ENCODE peak calls at places on chromosomes 7 and 10, in four cellular contexts. N is IMR-90, V is AG04450, X is mammary epithelial cell. S is an unnamed sample.

GRCh38 chr7:146701166-146701565 is 584.6 kb downstream of the CNTNAP2 start:
- DNase-seq in V (no peak), N (no peak), X (no peak), S (no peak)

GRCh38 chr10:121788717-121789116 is 139.1 kb downstream of the ATE1 start:
- DNase-seq in V (no peak), X (no peak), N (no peak), S (no peak)

GRCh38 chr10:80204801-80205477 is 398 bp downstream of the ANXA11 start:
- DNase-seq in N (peak), V (no peak), X (no peak), S (peak)

GRCh38 chr7:47352394-47352968 is 229.4 kb downstream of the TNS3 start:
- DNase-seq in V (no peak), X (no peak), N (no peak), S (no peak)

GRCh38 chr10:54796876-54797275 is 4.2 kb downstream of the PCDH15 start:
- DNase-seq in X (no peak), N (no peak), V (no peak), S (no peak)

GRCh38 chr10:65328486-65328885 is 1597.3 kb upstream of the LRRTM3 start:
- DNase-seq in V (no peak), N (no peak), X (no peak), S (no peak)

GRCh38 chr10:93272884-93273675 is 199.4 kb downstream of the CYP26A1 start:
- DNase-seq in X (no peak), N (no peak), V (no peak), S (no peak)

GRCh38 chr7:118195837-118196474 is 12.0 kb downstream of the LSM8 start:
- DNase-seq in V (peak), X (peak), N (peak), S (no peak)

GRCh38 chr7:136637826-136638225 is 230.6 kb upstream of the CHRM2 start:
- DNase-seq in V (no peak), N (no peak), X (no peak), S (no peak)

GRCh38 chr7:128399991-128400390 is 9.8 kb downstream of the IMPDH1 start:
- DNase-seq in N (no peak), X (no peak), V (no peak), S (no peak)

GRCh38 chr7:99734987-99735386 is at the start of gene CYP3A7:
- DNase-seq in X (no peak), V (no peak), N (peak), S (no peak)

GRCh38 chr7:134368851-134369533 is 52.3 kb upstream of the SLC35B4 start:
- DNase-seq in V (peak), X (peak), N (peak), S (peak)

DNA sequence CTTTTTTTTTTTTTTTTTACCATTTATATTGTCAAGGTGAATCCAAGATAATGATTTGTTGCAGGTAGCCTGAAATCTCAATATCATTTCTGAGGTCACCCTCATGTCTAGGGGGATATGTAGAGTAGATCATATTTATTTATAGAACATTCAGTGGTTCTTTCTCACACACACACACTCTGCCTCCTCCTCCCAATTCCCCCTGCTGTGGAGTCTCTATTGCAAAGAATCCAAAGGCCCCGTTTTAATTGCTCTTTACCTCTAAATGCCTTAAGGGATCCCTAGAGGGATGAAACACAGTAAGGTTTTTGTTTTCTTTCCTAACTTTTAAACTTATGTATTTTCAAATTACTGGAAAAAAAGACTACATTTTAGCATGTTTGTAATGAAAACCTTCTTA is 170.0 kb downstream of the PRKG1 start:
- DNase-seq in X (no peak), N (no peak), V (no peak), S (no peak)
- H3K27ac ChIP-seq in X (no peak), N (no peak), V (no peak), S (no peak)

DNA sequence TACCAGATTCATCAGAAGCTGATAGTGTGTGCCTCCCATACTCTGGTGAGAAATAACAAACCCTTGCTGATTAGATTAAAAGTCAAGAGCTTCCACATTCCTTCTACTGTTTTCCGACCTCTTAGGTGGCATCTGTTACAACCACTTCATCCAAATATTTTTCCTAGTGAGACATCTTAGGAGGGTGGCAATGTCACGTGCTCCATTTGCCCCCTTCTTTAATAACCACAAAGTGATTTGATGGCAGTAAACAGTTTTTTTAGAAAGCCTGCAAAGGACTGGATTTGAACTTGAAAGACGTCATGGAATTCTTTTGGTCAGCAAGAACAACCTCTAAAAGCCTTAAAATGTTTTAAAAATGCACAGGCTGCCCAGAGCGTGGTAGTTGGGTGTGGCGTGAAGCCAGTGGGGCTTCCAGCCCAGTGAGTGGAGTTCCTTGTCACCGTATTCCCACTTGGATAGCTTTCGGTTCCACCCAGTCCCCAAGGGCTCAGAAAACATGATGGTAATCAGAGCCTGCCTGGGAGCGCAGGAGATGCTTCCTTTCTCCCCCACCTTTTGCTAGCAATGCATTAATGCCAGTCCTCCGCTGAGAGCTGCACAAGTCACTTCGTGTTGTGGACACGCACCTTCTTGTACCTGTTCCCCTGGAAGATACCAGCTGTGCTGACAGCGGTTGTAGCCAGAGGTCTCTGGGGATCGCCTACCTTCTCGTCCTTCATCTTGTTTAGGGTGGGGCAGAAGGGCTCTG is 256.4 kb downstream of the KIAA1217 start:
- DNase-seq in X (peak), V (no peak), N (peak), S (no peak)
- H3K4me3 ChIP-seq in X (peak), V (no peak), N (no peak), S (no peak)

GRCh38 chr10:30510932-30511700 is 77.1 kb downstream of the MAP3K8 start:
- DNase-seq in X (no peak), N (no peak), V (no peak), S (no peak)
- H3K27ac ChIP-seq in X (no peak), N (no peak), V (no peak), S (no peak)

GRCh38 chr10:96697026-96697425 is 23.3 kb downstream of the PIK3AP1 start:
- DNase-seq in V (no peak), X (no peak), N (no peak), S (no peak)
- H3K4me3 ChIP-seq in V (no peak), X (no peak), N (no peak), S (no peak)

GRCh38 chr10:29277296-29277695 is 11.6 kb upstream of the LYZL1 start:
- DNase-seq in V (no peak), N (no peak), X (no peak), S (no peak)
- H3K27ac ChIP-seq in V (no peak), N (no peak), X (no peak), S (no peak)

S was measured in right cardiac atrium.